ENCODE peak calls at places on chromosomes 7 and 10, in five cellular contexts. U is cardiac septum; Q is SW 1271; V is activated CD4-positive, alpha-beta T cell treated with anti-CD3 and anti-CD28 coated beads for 24 hours; K is MV-4-11. Z is an unnamed sample.

GRCh38 chr10:129522041-129522585 is 55.1 kb downstream of the MGMT start:
- DNase-seq in Q (no peak), U (peak), K (no peak), V (no peak), Z (no peak)

GRCh38 chr10:44462338-44462914 is 77.5 kb upstream of the CXCL12 start:
- DNase-seq in V (no peak), Q (no peak), U (no peak), K (no peak), Z (no peak)

GRCh38 chr10:703118-703517 is 13.7 kb upstream of the DIP2C start:
- DNase-seq in Q (no peak), K (no peak), V (no peak), U (no peak), Z (no peak)

GRCh38 chr10:119505588-119506315 is 36.8 kb downstream of the RGS10 start:
- DNase-seq in U (no peak), K (no peak), Q (no peak), V (no peak), Z (no peak)

GRCh38 chr7:37488163-37488759 is 39.6 kb upstream of the ELMO1 start:
- DNase-seq in Q (no peak), V (no peak), K (peak), U (no peak), Z (no peak)

GRCh38 chr7:107309296-107309695 is 140.5 kb downstream of the HBP1 start:
- DNase-seq in K (no peak), U (no peak), V (no peak), Q (no peak), Z (no peak)

GRCh38 chr10:10942441-10942840 is 75.2 kb upstream of the CELF2 start:
- DNase-seq in Q (no peak), U (no peak), K (no peak), V (no peak), Z (no peak)

GRCh38 chr7:85564861-85565630 is 378.2 kb upstream of the SEMA3D start:
- DNase-seq in K (no peak), V (no peak), U (no peak), Q (no peak), Z (no peak)